ENCODE peak calls at places on chromosomes 16 and 17, in ten cellular contexts. I is neuronal stem cell; R is GM23338; K is GM12878; J is CD4-positive, alpha-beta memory T cell; V is mesendoderm; G is PC-9; H is left ventricle myocardium inferior; E is osteoblast; M is Peyer's patch. Z is an unnamed sample.
A peak's percentile ranks its signal among the peaks of the same experiment; 100 is the strongest.

GRCh38 chr16:89909777-89910716 is 8.6 kb upstream of the MC1R start:
- DNase-seq in I (peak; percentile 40), R (peak; percentile 91), K (no peak), J (peak; percentile 65), V (peak; percentile 81), G (peak; percentile 76), H (peak; percentile 82), E (peak; percentile 99), M (peak; percentile 83), Z (no peak)

GRCh38 chr16:54930034-54930938 is at the start of gene IRX5:
- DNase-seq in I (peak; percentile 91), R (peak; percentile 91), K (no peak), J (peak; percentile 25), V (peak; percentile 97), G (peak; percentile 56), H (peak; percentile 91), E (peak; percentile 100), M (peak; percentile 74), Z (peak; percentile 44)

GRCh38 chr17:41734949-41735313 is 488 bp upstream of the HAP1 start:
- DNase-seq in I (no peak), R (peak; percentile 75), K (no peak), J (no peak), V (no peak), G (no peak), H (no peak), E (peak; percentile 70), M (no peak), Z (no peak)

GRCh38 chr17:35545150-35545549 is 7.7 kb upstream of the SLFN12L start:
- DNase-seq in I (no peak), R (no peak), K (no peak), J (no peak), V (no peak), G (no peak), H (no peak), E (no peak), M (no peak), Z (no peak)

GRCh38 chr17:8175795-8176196 is 384 bp downstream of the TMEM107 start:
- DNase-seq in I (peak; percentile 24), R (no peak), K (no peak), J (no peak), V (no peak), G (no peak), H (no peak), E (peak; percentile 46), M (no peak), Z (no peak)

GRCh38 chr17:46719889-46720288 is 98.6 kb downstream of the WNT3 start:
- DNase-seq in I (no peak), R (no peak), K (no peak), J (no peak), V (no peak), G (no peak), H (no peak), E (no peak), M (no peak), Z (no peak)

GRCh38 chr17:64533784-64534183 is 27.0 kb downstream of the CEP95 start:
- DNase-seq in I (no peak), R (no peak), K (no peak), J (no peak), V (no peak), G (no peak), H (no peak), E (no peak), M (no peak), Z (no peak)

GRCh38 chr16:81493755-81494433 is 49.3 kb downstream of the CMIP start:
- DNase-seq in I (no peak), R (no peak), K (no peak), J (no peak), V (peak; percentile 65), G (peak; percentile 92), H (no peak), E (peak; percentile 96), M (peak; percentile 90), Z (no peak)

GRCh38 chr16:78390070-78390469 is 290.6 kb downstream of the WWOX start:
- DNase-seq in I (no peak), R (no peak), K (no peak), J (no peak), V (no peak), G (no peak), H (no peak), E (no peak), M (no peak), Z (no peak)

GRCh38 chr17:79874329-79874981 is 35.2 kb upstream of the CBX4 start:
- DNase-seq in I (no peak), R (peak; percentile 79), K (no peak), J (peak; percentile 32), V (peak; percentile 59), G (no peak), H (no peak), E (peak; percentile 85), M (peak; percentile 18), Z (no peak)

GRCh38 chr16:4307215-4308037 is 8.4 kb upstream of the GLIS2 start:
- DNase-seq in I (peak; percentile 91), R (peak; percentile 98), K (peak; percentile 72), J (peak; percentile 98), V (peak; percentile 98), G (peak; percentile 99), H (peak; percentile 94), E (peak; percentile 100), M (peak; percentile 96), Z (peak; percentile 81)

GRCh38 chr17:64041912-64042311 is 21.5 kb upstream of the ICAM2 start:
- DNase-seq in I (no peak), R (no peak), K (no peak), J (no peak), V (no peak), G (no peak), H (no peak), E (no peak), M (no peak), Z (no peak)

GRCh38 chr16:71896688-71897368 is 1.5 kb downstream of the IST1 start:
- DNase-seq in I (no peak), R (no peak), K (no peak), J (no peak), V (no peak), G (no peak), H (no peak), E (no peak), M (no peak), Z (no peak)

GRCh38 chr17:83203472-83204221 is 124.2 kb downstream of the METRNL start:
- DNase-seq in I (no peak), R (no peak), K (no peak), J (no peak), V (no peak), G (no peak), H (peak; percentile 11), E (peak; percentile 86), M (peak; percentile 47), Z (no peak)

DNA sequence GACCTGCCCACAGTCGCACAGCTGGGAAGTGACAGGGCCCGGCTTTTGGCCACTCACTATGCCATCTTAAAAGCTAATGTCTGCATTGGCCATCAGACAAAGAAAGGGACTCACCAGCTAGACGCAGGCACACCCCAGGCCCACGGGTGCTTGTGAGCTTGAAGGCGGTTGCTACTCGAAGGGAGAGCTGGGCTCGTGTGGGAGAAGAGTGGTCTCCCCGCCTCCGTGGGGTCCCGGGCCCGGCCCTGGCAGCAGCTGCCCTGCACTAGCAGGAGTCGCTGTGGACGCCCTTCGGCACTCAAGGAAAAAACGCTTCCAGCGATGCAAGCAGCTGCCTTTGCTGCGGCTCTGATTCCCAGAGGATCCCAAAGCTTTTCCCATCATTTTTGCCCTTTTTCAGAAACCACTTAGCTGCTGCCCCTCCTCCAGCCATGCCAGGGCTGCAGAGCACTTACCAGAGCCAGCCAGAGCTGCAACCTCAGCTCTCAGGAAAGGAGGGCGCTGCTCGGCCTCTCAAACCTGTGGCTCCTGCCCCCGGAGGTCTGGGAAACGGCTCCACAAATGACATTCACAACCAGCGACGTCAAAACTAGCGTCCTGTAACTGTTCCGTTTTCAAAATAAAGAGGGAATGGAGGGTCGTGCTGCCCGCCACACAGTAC is 12.3 kb downstream of the TRPV1 start:
- DNase-seq in I (no peak), R (peak; percentile 26), K (no peak), J (no peak), V (peak; percentile 4), G (no peak), H (no peak), E (no peak), M (no peak), Z (no peak)
- H3K4me3 ChIP-seq in I (no peak overlapping the region), R (no peak overlapping the region), K (no peak overlapping the region), J (no peak overlapping the region), V (no peak overlapping the region), G (no peak overlapping the region), H (no peak overlapping the region), E (no peak overlapping the region), M (no peak overlapping the region), Z (no peak overlapping the region)

GRCh38 chr16:35447010-35447558 is 1987.7 kb downstream of the TP53TG3F start:
- DNase-seq in I (no peak), R (no peak), K (no peak), J (no peak), V (no peak), G (no peak), H (no peak), E (no peak), M (no peak), Z (no peak)
- H3K4me3 ChIP-seq in I (no peak overlapping the region), R (no peak overlapping the region), K (no peak overlapping the region), J (no peak overlapping the region), V (no peak overlapping the region), G (no peak overlapping the region), H (no peak overlapping the region), E (no peak overlapping the region), M (no peak overlapping the region), Z (no peak overlapping the region)

DNA sequence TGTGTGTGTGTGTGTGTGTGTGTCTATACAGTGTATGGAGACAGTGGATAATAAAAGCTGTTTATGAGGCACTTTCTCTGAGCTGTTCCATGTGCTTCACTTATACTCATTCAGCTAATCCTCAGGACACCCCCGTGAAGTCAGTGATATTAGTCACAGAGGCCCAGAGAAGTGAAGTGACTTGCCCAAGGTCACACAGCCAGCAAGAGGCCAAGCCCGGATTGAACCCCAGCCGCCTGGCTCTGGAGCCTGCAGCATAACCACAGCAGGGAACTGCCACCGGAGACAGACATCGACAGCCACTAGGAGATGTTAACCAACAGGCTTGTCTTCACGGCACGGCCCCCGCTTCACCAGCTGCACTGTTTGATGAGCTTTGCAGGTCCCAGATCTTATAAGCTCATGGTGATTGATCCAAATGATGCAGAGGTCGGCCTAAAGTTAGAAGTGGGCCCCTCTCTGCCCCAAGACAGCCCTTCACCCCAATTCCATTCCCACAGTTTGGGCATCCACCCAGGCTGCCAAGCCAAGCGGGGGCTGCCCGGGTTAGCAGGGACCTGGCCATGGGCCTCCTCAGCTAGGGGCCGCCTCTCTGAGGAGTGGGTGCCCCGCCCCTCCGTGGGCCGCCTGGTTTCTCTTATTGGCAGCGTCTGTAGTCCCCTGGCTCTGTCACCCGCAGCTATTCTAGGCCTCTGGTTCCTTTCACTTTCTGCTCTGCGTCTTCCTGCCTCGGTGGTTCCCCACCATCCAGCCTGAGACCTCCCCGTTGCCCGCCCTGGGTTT is 30.9 kb downstream of the SOCS1 start:
- DNase-seq in I (no peak), R (no peak), K (peak; percentile 88), J (peak; percentile 83), V (no peak), G (no peak), H (peak; percentile 26), E (peak; percentile 82), M (no peak), Z (peak; percentile 70)
- H3K4me3 ChIP-seq in I (no peak overlapping the region), R (no peak overlapping the region), K (peak overlapping the region; percentile 37), J (peak overlapping the region; percentile 56), V (no peak overlapping the region), G (no peak overlapping the region), H (peak overlapping the region; percentile 15), E (peak overlapping the region; percentile 62), M (peak overlapping the region; percentile 18), Z (peak overlapping the region; percentile 16)

DNA sequence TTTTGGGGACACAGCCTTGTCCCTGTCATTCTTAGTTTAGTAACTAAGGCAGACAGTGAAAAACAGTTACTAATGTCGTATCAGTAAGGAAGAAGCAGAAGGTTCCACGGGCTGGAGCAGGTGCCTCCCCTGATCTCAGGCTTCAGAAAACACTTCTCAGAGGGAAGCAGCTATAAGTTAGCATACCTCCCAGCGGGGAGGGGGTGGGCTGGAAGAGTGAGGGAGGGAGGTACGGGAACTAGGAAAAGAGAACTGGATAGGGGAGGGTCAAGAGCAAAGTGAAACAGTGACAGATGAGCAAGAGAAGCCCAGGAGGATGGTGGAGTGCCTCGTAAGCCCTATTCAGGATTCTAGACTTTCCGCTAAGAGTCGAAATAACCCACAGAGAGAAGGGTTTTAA is 186.3 kb upstream of the XYLT1 start:
- DNase-seq in I (no peak), R (peak; percentile 42), K (no peak), J (no peak), V (peak; percentile 22), G (no peak), H (no peak), E (no peak), M (no peak), Z (no peak)
- H3K4me3 ChIP-seq in I (no peak overlapping the region), R (no peak overlapping the region), K (no peak overlapping the region), J (no peak overlapping the region), V (no peak overlapping the region), G (no peak overlapping the region), H (no peak overlapping the region), E (no peak overlapping the region), M (no peak overlapping the region), Z (no peak overlapping the region)

Z was measured in GM12864.